ENCODE peak calls at places on chromosomes 5 and 9, in eight cellular contexts. One of them, this sample, is unnamed.

GRCh38 chr5:121350493-121350892 is 501.2 kb upstream of the FTMT start:
- DNase-seq in pons: no peak
- DNase-seq in AG08395: no peak
- DNase-seq in GM10248: no peak
- DNase-seq in stimulated activated CD8-positive, alpha-beta memory T cell treated with anti-CD3 and anti-CD28 coated beads, Interleukin-7, amount 100 ng/mL, for 1 hour: no peak
- DNase-seq in neuronal stem cell: no peak
- DNase-seq in activated T-cell treated with anti-CD3 and anti-CD28 coated beads, Interleukin-2, amount 50 U/mL, for 1 hour: no peak
- DNase-seq in mesenchymal stem cell: no peak
- DNase-seq in this sample: no peak

GRCh38 chr5:118531276-118531675 is 457.1 kb downstream of the DTWD2 start:
- DNase-seq in mesenchymal stem cell: no peak
- DNase-seq in neuronal stem cell: no peak
- DNase-seq in activated T-cell treated with anti-CD3 and anti-CD28 coated beads, Interleukin-2, amount 50 U/mL, for 1 hour: no peak
- DNase-seq in AG08395: no peak
- DNase-seq in stimulated activated CD8-positive, alpha-beta memory T cell treated with anti-CD3 and anti-CD28 coated beads, Interleukin-7, amount 100 ng/mL, for 1 hour: no peak
- DNase-seq in GM10248: no peak
- DNase-seq in pons: no peak
- DNase-seq in this sample: no peak

GRCh38 chr5:167899490-167899889 is 392.0 kb upstream of the WWC1 start:
- DNase-seq in activated T-cell treated with anti-CD3 and anti-CD28 coated beads, Interleukin-2, amount 50 U/mL, for 1 hour: no peak
- DNase-seq in pons: no peak
- DNase-seq in GM10248: no peak
- DNase-seq in AG08395: peak; percentile 31
- DNase-seq in mesenchymal stem cell: peak; percentile 28
- DNase-seq in neuronal stem cell: no peak
- DNase-seq in stimulated activated CD8-positive, alpha-beta memory T cell treated with anti-CD3 and anti-CD28 coated beads, Interleukin-7, amount 100 ng/mL, for 1 hour: no peak
- DNase-seq in this sample: no peak

GRCh38 chr5:168425997-168426863 is 60.0 kb upstream of the RARS1 start:
- DNase-seq in GM10248: no peak
- DNase-seq in stimulated activated CD8-positive, alpha-beta memory T cell treated with anti-CD3 and anti-CD28 coated beads, Interleukin-7, amount 100 ng/mL, for 1 hour: no peak
- DNase-seq in activated T-cell treated with anti-CD3 and anti-CD28 coated beads, Interleukin-2, amount 50 U/mL, for 1 hour: no peak
- DNase-seq in pons: no peak
- DNase-seq in neuronal stem cell: no peak
- DNase-seq in AG08395: no peak
- DNase-seq in mesenchymal stem cell: no peak
- DNase-seq in this sample: no peak

GRCh38 chr9:134366223-134367031 is 40.2 kb downstream of the RXRA start:
- DNase-seq in mesenchymal stem cell: peak; percentile 43
- DNase-seq in GM10248: no peak
- DNase-seq in stimulated activated CD8-positive, alpha-beta memory T cell treated with anti-CD3 and anti-CD28 coated beads, Interleukin-7, amount 100 ng/mL, for 1 hour: no peak
- DNase-seq in pons: peak; percentile 89
- DNase-seq in activated T-cell treated with anti-CD3 and anti-CD28 coated beads, Interleukin-2, amount 50 U/mL, for 1 hour: no peak
- DNase-seq in AG08395: peak; percentile 95
- DNase-seq in neuronal stem cell: no peak
- DNase-seq in this sample: no peak

GRCh38 chr5:165448773-165449172 is 1943.4 kb downstream of the MAT2B start:
- DNase-seq in neuronal stem cell: no peak
- DNase-seq in stimulated activated CD8-positive, alpha-beta memory T cell treated with anti-CD3 and anti-CD28 coated beads, Interleukin-7, amount 100 ng/mL, for 1 hour: no peak
- DNase-seq in pons: no peak
- DNase-seq in GM10248: no peak
- DNase-seq in activated T-cell treated with anti-CD3 and anti-CD28 coated beads, Interleukin-2, amount 50 U/mL, for 1 hour: no peak
- DNase-seq in mesenchymal stem cell: no peak
- DNase-seq in AG08395: no peak
- DNase-seq in this sample: no peak

GRCh38 chr9:137428841-137429545 is 5.8 kb downstream of the NOXA1 start:
- DNase-seq in mesenchymal stem cell: no peak
- DNase-seq in pons: no peak
- DNase-seq in stimulated activated CD8-positive, alpha-beta memory T cell treated with anti-CD3 and anti-CD28 coated beads, Interleukin-7, amount 100 ng/mL, for 1 hour: no peak
- DNase-seq in activated T-cell treated with anti-CD3 and anti-CD28 coated beads, Interleukin-2, amount 50 U/mL, for 1 hour: no peak
- DNase-seq in neuronal stem cell: no peak
- DNase-seq in AG08395: no peak
- DNase-seq in GM10248: no peak
- DNase-seq in this sample: no peak

GRCh38 chr9:18427691-18428090 is 46.3 kb upstream of the ADAMTSL1 start:
- DNase-seq in activated T-cell treated with anti-CD3 and anti-CD28 coated beads, Interleukin-2, amount 50 U/mL, for 1 hour: no peak
- DNase-seq in mesenchymal stem cell: no peak
- DNase-seq in GM10248: no peak
- DNase-seq in stimulated activated CD8-positive, alpha-beta memory T cell treated with anti-CD3 and anti-CD28 coated beads, Interleukin-7, amount 100 ng/mL, for 1 hour: no peak
- DNase-seq in neuronal stem cell: no peak
- DNase-seq in AG08395: no peak
- DNase-seq in pons: no peak
- DNase-seq in this sample: no peak

GRCh38 chr9:98372077-98372812 is 116.8 kb upstream of the TBC1D2 start:
- DNase-seq in activated T-cell treated with anti-CD3 and anti-CD28 coated beads, Interleukin-2, amount 50 U/mL, for 1 hour: no peak
- DNase-seq in AG08395: no peak
- DNase-seq in neuronal stem cell: no peak
- DNase-seq in GM10248: peak; percentile 9
- DNase-seq in stimulated activated CD8-positive, alpha-beta memory T cell treated with anti-CD3 and anti-CD28 coated beads, Interleukin-7, amount 100 ng/mL, for 1 hour: no peak
- DNase-seq in pons: peak; percentile 29
- DNase-seq in mesenchymal stem cell: no peak
- DNase-seq in this sample: no peak

GRCh38 chr5:151098185-151098813 is 17.5 kb upstream of the TNIP1 start:
- DNase-seq in stimulated activated CD8-positive, alpha-beta memory T cell treated with anti-CD3 and anti-CD28 coated beads, Interleukin-7, amount 100 ng/mL, for 1 hour: no peak
- DNase-seq in AG08395: no peak
- DNase-seq in pons: peak; percentile 31
- DNase-seq in GM10248: peak; percentile 80
- DNase-seq in neuronal stem cell: no peak
- DNase-seq in mesenchymal stem cell: no peak
- DNase-seq in activated T-cell treated with anti-CD3 and anti-CD28 coated beads, Interleukin-2, amount 50 U/mL, for 1 hour: no peak
- DNase-seq in this sample: no peak

GRCh38 chr5:134455466-134455865 is 43.8 kb upstream of the CDKN2AIPNL start:
- DNase-seq in activated T-cell treated with anti-CD3 and anti-CD28 coated beads, Interleukin-2, amount 50 U/mL, for 1 hour: no peak
- DNase-seq in mesenchymal stem cell: no peak
- DNase-seq in neuronal stem cell: no peak
- DNase-seq in pons: no peak
- DNase-seq in stimulated activated CD8-positive, alpha-beta memory T cell treated with anti-CD3 and anti-CD28 coated beads, Interleukin-7, amount 100 ng/mL, for 1 hour: no peak
- DNase-seq in GM10248: no peak
- DNase-seq in AG08395: no peak
- DNase-seq in this sample: no peak

GRCh38 chr9:2477755-2478154 is 143.8 kb upstream of the VLDLR start:
- DNase-seq in stimulated activated CD8-positive, alpha-beta memory T cell treated with anti-CD3 and anti-CD28 coated beads, Interleukin-7, amount 100 ng/mL, for 1 hour: no peak
- DNase-seq in mesenchymal stem cell: peak; percentile 3
- DNase-seq in AG08395: no peak
- DNase-seq in activated T-cell treated with anti-CD3 and anti-CD28 coated beads, Interleukin-2, amount 50 U/mL, for 1 hour: no peak
- DNase-seq in GM10248: no peak
- DNase-seq in neuronal stem cell: no peak
- DNase-seq in pons: no peak
- DNase-seq in this sample: no peak

GRCh38 chr5:150759334-150759583 is 442 bp upstream of the DCTN4 start:
- DNase-seq in stimulated activated CD8-positive, alpha-beta memory T cell treated with anti-CD3 and anti-CD28 coated beads, Interleukin-7, amount 100 ng/mL, for 1 hour: no peak
- DNase-seq in GM10248: no peak
- DNase-seq in mesenchymal stem cell: no peak
- DNase-seq in activated T-cell treated with anti-CD3 and anti-CD28 coated beads, Interleukin-2, amount 50 U/mL, for 1 hour: no peak
- DNase-seq in AG08395: no peak
- DNase-seq in pons: no peak
- DNase-seq in neuronal stem cell: no peak
- DNase-seq in this sample: no peak

GRCh38 chr5:173762045-173762444 is 126.1 kb upstream of the CPEB4 start:
- DNase-seq in activated T-cell treated with anti-CD3 and anti-CD28 coated beads, Interleukin-2, amount 50 U/mL, for 1 hour: no peak
- DNase-seq in AG08395: no peak
- DNase-seq in neuronal stem cell: no peak
- DNase-seq in stimulated activated CD8-positive, alpha-beta memory T cell treated with anti-CD3 and anti-CD28 coated beads, Interleukin-7, amount 100 ng/mL, for 1 hour: no peak
- DNase-seq in mesenchymal stem cell: no peak
- DNase-seq in pons: no peak
- DNase-seq in GM10248: no peak
- DNase-seq in this sample: no peak

GRCh38 chr9:122837266-122837850 is 9.0 kb upstream of the PDCL start:
- DNase-seq in GM10248: no peak
- DNase-seq in neuronal stem cell: no peak
- DNase-seq in pons: no peak
- DNase-seq in stimulated activated CD8-positive, alpha-beta memory T cell treated with anti-CD3 and anti-CD28 coated beads, Interleukin-7, amount 100 ng/mL, for 1 hour: no peak
- DNase-seq in activated T-cell treated with anti-CD3 and anti-CD28 coated beads, Interleukin-2, amount 50 U/mL, for 1 hour: no peak
- DNase-seq in mesenchymal stem cell: no peak
- DNase-seq in AG08395: no peak
- DNase-seq in this sample: no peak

GRCh38 chr5:130402906-130403305 is 498.6 kb downstream of the CHSY3 start:
- DNase-seq in pons: no peak
- DNase-seq in activated T-cell treated with anti-CD3 and anti-CD28 coated beads, Interleukin-2, amount 50 U/mL, for 1 hour: no peak
- DNase-seq in neuronal stem cell: no peak
- DNase-seq in mesenchymal stem cell: no peak
- DNase-seq in GM10248: no peak
- DNase-seq in stimulated activated CD8-positive, alpha-beta memory T cell treated with anti-CD3 and anti-CD28 coated beads, Interleukin-7, amount 100 ng/mL, for 1 hour: no peak
- DNase-seq in AG08395: no peak
- DNase-seq in this sample: no peak

GRCh38 chr5:7745882-7746735 is 104.8 kb downstream of the CFAP90 start:
- DNase-seq in mesenchymal stem cell: peak; percentile 46
- DNase-seq in GM10248: peak; percentile 40
- DNase-seq in neuronal stem cell: peak; percentile 71
- DNase-seq in activated T-cell treated with anti-CD3 and anti-CD28 coated beads, Interleukin-2, amount 50 U/mL, for 1 hour: no peak
- DNase-seq in pons: peak; percentile 76
- DNase-seq in stimulated activated CD8-positive, alpha-beta memory T cell treated with anti-CD3 and anti-CD28 coated beads, Interleukin-7, amount 100 ng/mL, for 1 hour: peak; percentile 15
- DNase-seq in AG08395: peak; percentile 63
- DNase-seq in this sample: peak; percentile 86

GRCh38 chr5:116671211-116671736 is 96.7 kb upstream of the SEMA6A start:
- DNase-seq in pons: no peak
- DNase-seq in AG08395: no peak
- DNase-seq in stimulated activated CD8-positive, alpha-beta memory T cell treated with anti-CD3 and anti-CD28 coated beads, Interleukin-7, amount 100 ng/mL, for 1 hour: no peak
- DNase-seq in GM10248: peak; percentile 60
- DNase-seq in mesenchymal stem cell: no peak
- DNase-seq in neuronal stem cell: no peak
- DNase-seq in activated T-cell treated with anti-CD3 and anti-CD28 coated beads, Interleukin-2, amount 50 U/mL, for 1 hour: no peak
- DNase-seq in this sample: no peak

GRCh38 chr5:118115791-118116190 is 872.6 kb downstream of the DTWD2 start:
- DNase-seq in GM10248: no peak
- DNase-seq in activated T-cell treated with anti-CD3 and anti-CD28 coated beads, Interleukin-2, amount 50 U/mL, for 1 hour: no peak
- DNase-seq in pons: no peak
- DNase-seq in AG08395: no peak
- DNase-seq in stimulated activated CD8-positive, alpha-beta memory T cell treated with anti-CD3 and anti-CD28 coated beads, Interleukin-7, amount 100 ng/mL, for 1 hour: no peak
- DNase-seq in neuronal stem cell: no peak
- DNase-seq in mesenchymal stem cell: peak; percentile 6
- DNase-seq in this sample: no peak

GRCh38 chr9:136784249-136784996 is 6.7 kb upstream of the TMEM141 start:
- DNase-seq in mesenchymal stem cell: peak; percentile 53
- DNase-seq in neuronal stem cell: no peak
- DNase-seq in GM10248: no peak
- DNase-seq in AG08395: peak; percentile 29
- DNase-seq in pons: peak; percentile 65
- DNase-seq in stimulated activated CD8-positive, alpha-beta memory T cell treated with anti-CD3 and anti-CD28 coated beads, Interleukin-7, amount 100 ng/mL, for 1 hour: no peak
- DNase-seq in activated T-cell treated with anti-CD3 and anti-CD28 coated beads, Interleukin-2, amount 50 U/mL, for 1 hour: no peak
- DNase-seq in this sample: no peak

GRCh38 chr5:32439086-32439642 is 5.4 kb downstream of the ZFR start:
- DNase-seq in GM10248: no peak
- DNase-seq in AG08395: no peak
- DNase-seq in activated T-cell treated with anti-CD3 and anti-CD28 coated beads, Interleukin-2, amount 50 U/mL, for 1 hour: no peak
- DNase-seq in mesenchymal stem cell: no peak
- DNase-seq in pons: no peak
- DNase-seq in neuronal stem cell: no peak
- DNase-seq in stimulated activated CD8-positive, alpha-beta memory T cell treated with anti-CD3 and anti-CD28 coated beads, Interleukin-7, amount 100 ng/mL, for 1 hour: no peak
- DNase-seq in this sample: no peak

GRCh38 chr5:160507181-160507811 is 85.6 kb downstream of the PTTG1 start:
- DNase-seq in mesenchymal stem cell: no peak
- DNase-seq in stimulated activated CD8-positive, alpha-beta memory T cell treated with anti-CD3 and anti-CD28 coated beads, Interleukin-7, amount 100 ng/mL, for 1 hour: no peak
- DNase-seq in neuronal stem cell: no peak
- DNase-seq in AG08395: peak; percentile 72
- DNase-seq in activated T-cell treated with anti-CD3 and anti-CD28 coated beads, Interleukin-2, amount 50 U/mL, for 1 hour: no peak
- DNase-seq in GM10248: peak; percentile 31
- DNase-seq in pons: peak; percentile 64
- DNase-seq in this sample: no peak